ENCODE peak calls at places on chromosomes 3 and 15, in eight cellular contexts. W is endothelial cell of umbilical vein; Q is AG04450; P is stimulated activated CD4-positive, alpha-beta T cell treated with anti-CD3 and anti-CD28 coated beads, Interleukin-15, amount 100 ng/mL, for 24 hours; U is retina; Z is T1000; M is HTR-8/SVneo; Y is T47D. L is an unnamed sample.

GRCh38 chr3:123424321-123424998 is 24.4 kb downstream of the ADCY5 start:
- DNase-seq in W (no peak), Q (no peak), P (no peak), U (no peak), Z (no peak), M (no peak), Y (no peak), L (no peak)

GRCh38 chr3:114879059-114880031 is 267.7 kb downstream of the ZBTB20 start:
- DNase-seq in W (peak; percentile 16), Q (no peak), P (no peak), U (no peak), Z (no peak), M (no peak), Y (no peak), L (no peak)

GRCh38 chr3:150870406-150870805 is 34.8 kb downstream of the MINDY4B start:
- DNase-seq in W (no peak), Q (no peak), P (no peak), U (no peak), Z (no peak), M (peak; percentile 21), Y (no peak), L (no peak)

GRCh38 chr15:77001966-77002365 is 7.0 kb downstream of the PSTPIP1 start:
- DNase-seq in W (no peak), Q (no peak), P (no peak), U (no peak), Z (no peak), M (no peak), Y (no peak), L (no peak)

GRCh38 chr3:118445036-118445435 is 589.6 kb downstream of the IGSF11 start:
- DNase-seq in W (no peak), Q (no peak), P (no peak), U (no peak), Z (no peak), M (no peak), Y (no peak), L (no peak)

GRCh38 chr15:77035999-77036471 is 34.9 kb downstream of the TSPAN3 start:
- DNase-seq in W (no peak), Q (no peak), P (no peak), U (no peak), Z (no peak), M (no peak), Y (no peak), L (no peak)

GRCh38 chr15:74133703-74134386 is 3.5 kb downstream of the ISLR2 start:
- DNase-seq in W (no peak), Q (no peak), P (no peak), U (peak; percentile 68), Z (no peak), M (no peak), Y (no peak), L (no peak)

GRCh38 chr3:9501226-9501625 is 52.4 kb downstream of the LHFPL4 start:
- DNase-seq in W (no peak), Q (no peak), P (no peak), U (no peak), Z (no peak), M (no peak), Y (no peak), L (no peak)

GRCh38 chr3:61448378-61448777 is 113.0 kb upstream of the PTPRG start:
- DNase-seq in W (no peak), Q (no peak), P (no peak), U (no peak), Z (no peak), M (no peak), Y (no peak), L (no peak)

GRCh38 chr15:29377141-29377540 is 107.5 kb upstream of the NSMCE3 start:
- DNase-seq in W (no peak), Q (no peak), P (no peak), U (no peak), Z (no peak), M (no peak), Y (no peak), L (no peak)

GRCh38 chr3:121243208-121243607 is 302.6 kb downstream of the POLQ start:
- DNase-seq in W (no peak), Q (no peak), P (no peak), U (no peak), Z (no peak), M (no peak), Y (no peak), L (no peak)

L was measured in stimulated activated CD8-positive, alpha-beta memory T cell treated with anti-CD3 and anti-CD28 coated beads, Interleukin-15, amount 100 ng/mL, for 1 hour.